ENCODE peak calls at places on chromosome 16, in five cellular contexts. S, G, P, A and J are unnamed samples.

GRCh38 chr16:85437161-85438052 is 175.7 kb upstream of the GSE1 start:
- DNase-seq in S (no peak), G (peak; percentile 89), P (no peak), A (peak; percentile 39), J (peak; percentile 40)

GRCh38 chr16:22073350-22073749 is 19.0 kb upstream of the VWA3A start:
- DNase-seq in S (no peak), G (no peak), P (no peak), A (no peak), J (no peak)

GRCh38 chr16:50308237-50308965 is 42.0 kb downstream of the ADCY7 start:
- DNase-seq in S (no peak), G (no peak), P (no peak), A (no peak), J (no peak)

GRCh38 chr16:3188925-3189825 is 1.2 kb downstream of the OR1F1 start:
- DNase-seq in S (peak; percentile 72), G (no peak), P (no peak), A (peak; percentile 75), J (peak; percentile 49)

GRCh38 chr16:49659356-49659755 is 196.6 kb downstream of the ZNF423 start:
- DNase-seq in S (peak; percentile 9), G (no peak), P (no peak), A (no peak), J (no peak)

GRCh38 chr16:80580109-80580832 is 39.5 kb downstream of the DYNLRB2 start:
- DNase-seq in S (no peak), G (no peak), P (no peak), A (no peak), J (no peak)

GRCh38 chr16:4624827-4625616 is 396 bp downstream of the MGRN1 start:
- DNase-seq in S (peak; percentile 89), G (peak; percentile 77), P (peak; percentile 40), A (peak; percentile 94), J (no peak)

GRCh38 chr16:86095906-86096485 is 197.0 kb downstream of the IRF8 start:
- DNase-seq in S (no peak), G (no peak), P (no peak), A (no peak), J (no peak)

GRCh38 chr16:50323335-50324011 is 45.3 kb downstream of the BRD7 start:
- DNase-seq in S (peak; percentile 52), G (no peak), P (no peak), A (no peak), J (no peak)

GRCh38 chr16:89565506-89566372 is 5.3 kb downstream of the RPL13 start:
- DNase-seq in S (peak; percentile 64), G (peak; percentile 66), P (peak; percentile 51), A (peak; percentile 64), J (no peak)

GRCh38 chr16:50407351-50407750 is 38.6 kb upstream of the BRD7 start:
- DNase-seq in S (no peak), G (no peak), P (no peak), A (peak; percentile 72), J (no peak)